ENCODE peak calls at places on chromosomes 3 and 15, in five cellular contexts. One of them, this sample, is unnamed.

GRCh38 chr3:122890077-122890484 is 95.2 kb downstream of the SLC49A4 start:
- DNase-seq in keratinocyte: peak; percentile 63
- DNase-seq in GM12864: no peak
- DNase-seq in adrenal gland: peak; percentile 53
- DNase-seq in tibial artery: peak; percentile 61
- DNase-seq in this sample: no peak

GRCh38 chr3:8441969-8442559 is 59.6 kb upstream of the LMCD1 start:
- DNase-seq in tibial artery: no peak
- DNase-seq in GM12864: no peak
- DNase-seq in keratinocyte: no peak
- DNase-seq in adrenal gland: no peak
- DNase-seq in this sample: no peak

GRCh38 chr3:107962946-107963345 is 127.9 kb downstream of the CD47 start:
- DNase-seq in adrenal gland: no peak
- DNase-seq in tibial artery: no peak
- DNase-seq in keratinocyte: no peak
- DNase-seq in GM12864: no peak
- DNase-seq in this sample: no peak

GRCh38 chr15:66650433-66650832 is 51.6 kb upstream of the SMAD6 start:
- DNase-seq in adrenal gland: peak; percentile 81
- DNase-seq in keratinocyte: no peak
- DNase-seq in tibial artery: peak; percentile 75
- DNase-seq in GM12864: no peak
- DNase-seq in this sample: no peak

GRCh38 chr15:33278816-33279612 is 31.8 kb upstream of the RYR3 start:
- DNase-seq in tibial artery: no peak
- DNase-seq in adrenal gland: peak; percentile 64
- DNase-seq in keratinocyte: peak; percentile 76
- DNase-seq in GM12864: no peak
- DNase-seq in this sample: no peak

GRCh38 chr15:68328485-68328884 is 50.9 kb downstream of the FEM1B start:
- DNase-seq in tibial artery: no peak
- DNase-seq in adrenal gland: no peak
- DNase-seq in keratinocyte: no peak
- DNase-seq in GM12864: no peak
- DNase-seq in this sample: no peak

GRCh38 chr3:86708908-86709307 is 282.0 kb downstream of the VGLL3 start:
- DNase-seq in tibial artery: no peak
- DNase-seq in keratinocyte: no peak
- DNase-seq in GM12864: no peak
- DNase-seq in adrenal gland: no peak
- DNase-seq in this sample: no peak

GRCh38 chr3:194086251-194087075 is 49.5 kb upstream of the HES1 start:
- DNase-seq in adrenal gland: no peak
- DNase-seq in GM12864: no peak
- DNase-seq in keratinocyte: no peak
- DNase-seq in tibial artery: no peak
- DNase-seq in this sample: no peak

GRCh38 chr3:127822836-127823589 is 698 bp upstream of the MGLL start:
- DNase-seq in keratinocyte: no peak
- DNase-seq in GM12864: no peak
- DNase-seq in adrenal gland: peak; percentile 52
- DNase-seq in tibial artery: peak; percentile 68
- DNase-seq in this sample: no peak

GRCh38 chr15:64501396-64501716 is 41.0 kb downstream of the ZNF609 start:
- DNase-seq in adrenal gland: no peak
- DNase-seq in tibial artery: no peak
- DNase-seq in keratinocyte: no peak
- DNase-seq in GM12864: no peak
- DNase-seq in this sample: no peak

GRCh38 chr3:99319450-99319849 is 318.9 kb upstream of the COL8A1 start:
- DNase-seq in adrenal gland: no peak
- DNase-seq in GM12864: no peak
- DNase-seq in keratinocyte: no peak
- DNase-seq in tibial artery: no peak
- DNase-seq in this sample: no peak

GRCh38 chr3:152902141-152902669 is 67.3 kb downstream of the P2RY1 start:
- DNase-seq in tibial artery: no peak
- DNase-seq in keratinocyte: no peak
- DNase-seq in GM12864: no peak
- DNase-seq in adrenal gland: no peak
- DNase-seq in this sample: no peak

GRCh38 chr15:56351362-56351761 is 13.9 kb upstream of the TEX9 start:
- DNase-seq in adrenal gland: no peak
- DNase-seq in keratinocyte: no peak
- DNase-seq in tibial artery: no peak
- DNase-seq in GM12864: no peak
- DNase-seq in this sample: no peak

GRCh38 chr15:57298843-57299550 is 77.3 kb upstream of the CGNL1 start:
- DNase-seq in adrenal gland: no peak
- DNase-seq in GM12864: no peak
- DNase-seq in keratinocyte: no peak
- DNase-seq in tibial artery: no peak
- DNase-seq in this sample: no peak

GRCh38 chr3:127066635-127067034 is 83.7 kb downstream of the PLXNA1 start:
- DNase-seq in tibial artery: no peak
- DNase-seq in adrenal gland: no peak
- DNase-seq in GM12864: no peak
- DNase-seq in keratinocyte: no peak
- DNase-seq in this sample: no peak

GRCh38 chr15:31433101-31433500 is 106.5 kb downstream of the KLF13 start:
- DNase-seq in keratinocyte: no peak
- DNase-seq in adrenal gland: no peak
- DNase-seq in tibial artery: no peak
- DNase-seq in GM12864: no peak
- DNase-seq in this sample: no peak

GRCh38 chr15:101045236-101045646 is 126.1 kb downstream of the LRRK1 start:
- DNase-seq in GM12864: no peak
- DNase-seq in tibial artery: peak; percentile 2
- DNase-seq in keratinocyte: no peak
- DNase-seq in adrenal gland: peak; percentile 19
- DNase-seq in this sample: no peak

GRCh38 chr3:161607056-161607455 is 110.4 kb downstream of the OTOL1 start:
- DNase-seq in tibial artery: no peak
- DNase-seq in keratinocyte: no peak
- DNase-seq in GM12864: no peak
- DNase-seq in adrenal gland: no peak
- DNase-seq in this sample: no peak

GRCh38 chr3:65793495-65794200 is 245.1 kb downstream of the MAGI1 start:
- DNase-seq in tibial artery: no peak
- DNase-seq in adrenal gland: no peak
- DNase-seq in GM12864: no peak
- DNase-seq in keratinocyte: peak; percentile 38
- DNase-seq in this sample: no peak

GRCh38 chr15:99565031-99565280 is 828 bp upstream of the MEF2A start:
- DNase-seq in GM12864: no peak
- DNase-seq in tibial artery: no peak
- DNase-seq in adrenal gland: no peak
- DNase-seq in keratinocyte: no peak
- DNase-seq in this sample: no peak

GRCh38 chr15:88637436-88637835 is 1.4 kb upstream of the ISG20 start:
- DNase-seq in tibial artery: peak; percentile 11
- DNase-seq in keratinocyte: no peak
- DNase-seq in GM12864: no peak
- DNase-seq in adrenal gland: no peak
- DNase-seq in this sample: no peak

GRCh38 chr15:25877681-25878080 is 14.6 kb upstream of the ATP10A start:
- DNase-seq in tibial artery: no peak
- DNase-seq in adrenal gland: no peak
- DNase-seq in keratinocyte: no peak
- DNase-seq in GM12864: no peak
- DNase-seq in this sample: no peak

GRCh38 chr15:25876231-25877140 is 13.4 kb upstream of the ATP10A start:
- DNase-seq in tibial artery: no peak
- DNase-seq in adrenal gland: no peak
- DNase-seq in keratinocyte: no peak
- DNase-seq in GM12864: no peak
- DNase-seq in this sample: no peak

GRCh38 chr15:25871403-25871802 is 8.3 kb upstream of the ATP10A start:
- DNase-seq in GM12864: no peak
- DNase-seq in adrenal gland: no peak
- DNase-seq in tibial artery: no peak
- DNase-seq in keratinocyte: no peak
- DNase-seq in this sample: no peak

GRCh38 chr15:25875551-25875950 is 12.4 kb upstream of the ATP10A start:
- DNase-seq in tibial artery: no peak
- DNase-seq in keratinocyte: no peak
- DNase-seq in adrenal gland: no peak
- DNase-seq in GM12864: no peak
- DNase-seq in this sample: no peak

DNA sequence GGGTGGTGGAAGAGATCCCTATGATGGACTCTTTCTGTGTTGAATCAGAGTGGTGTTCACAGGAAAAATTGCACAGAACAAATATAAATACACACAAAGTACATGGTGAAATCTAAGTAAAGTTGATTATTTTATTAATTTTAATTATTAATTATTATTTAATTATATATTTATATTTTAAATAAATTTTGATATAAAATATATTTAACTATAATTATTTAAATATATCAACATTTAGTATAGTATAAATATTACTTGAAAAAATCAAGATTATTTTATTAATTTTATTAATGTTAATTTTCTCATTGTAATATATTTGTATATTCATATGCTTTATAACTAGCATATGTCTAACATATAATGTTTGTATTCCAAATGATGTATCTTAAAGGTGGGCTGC is 11.3 kb upstream of the ATP10A start:
- DNase-seq in adrenal gland: no peak
- DNase-seq in tibial artery: no peak
- DNase-seq in keratinocyte: no peak
- DNase-seq in GM12864: no peak
- DNase-seq in this sample: no peak
- TF ChIP-seq CTCF in adrenal gland: no peak
- TF ChIP-seq CTCF in tibial artery: no peak
- TF ChIP-seq CTCF in keratinocyte: no peak
- TF ChIP-seq CTCF in GM12864: no peak
- TF ChIP-seq CTCF in this sample: no peak

DNA sequence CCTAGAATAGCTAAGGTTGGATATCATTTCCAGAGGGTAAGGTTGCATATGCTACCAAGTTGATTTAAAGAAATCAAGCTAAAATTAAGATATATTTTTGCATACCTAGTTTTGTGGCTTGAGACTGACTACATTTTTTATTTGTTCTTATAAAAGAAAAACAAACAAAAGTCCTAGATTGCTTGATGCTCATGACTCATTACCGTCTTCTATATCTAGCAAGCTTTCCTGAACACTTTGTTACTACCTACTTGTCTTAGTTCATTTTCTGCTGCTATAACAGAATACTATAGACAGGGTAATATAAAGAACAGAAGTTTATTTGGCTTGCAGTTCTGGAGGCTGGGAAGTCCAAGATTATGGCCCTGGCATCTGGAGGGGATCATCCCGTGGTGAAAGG is 152.1 kb upstream of the THRB start:
- DNase-seq in keratinocyte: no peak
- DNase-seq in adrenal gland: no peak
- DNase-seq in GM12864: no peak
- DNase-seq in tibial artery: no peak
- DNase-seq in this sample: no peak
- TF ChIP-seq CTCF in keratinocyte: no peak
- TF ChIP-seq CTCF in adrenal gland: no peak
- TF ChIP-seq CTCF in GM12864: no peak
- TF ChIP-seq CTCF in tibial artery: no peak
- TF ChIP-seq CTCF in this sample: no peak

GRCh38 chr15:77580991-77581682 is 51.6 kb downstream of the LINGO1 start:
- DNase-seq in tibial artery: peak; percentile 30
- DNase-seq in adrenal gland: no peak
- DNase-seq in keratinocyte: no peak
- DNase-seq in GM12864: no peak
- DNase-seq in this sample: no peak

GRCh38 chr15:77581896-77582569 is 50.7 kb downstream of the LINGO1 start:
- DNase-seq in GM12864: no peak
- DNase-seq in keratinocyte: no peak
- DNase-seq in tibial artery: no peak
- DNase-seq in adrenal gland: no peak
- DNase-seq in this sample: no peak

GRCh38 chr15:77584691-77585090 is 48.0 kb downstream of the LINGO1 start:
- DNase-seq in GM12864: no peak
- DNase-seq in tibial artery: no peak
- DNase-seq in adrenal gland: no peak
- DNase-seq in keratinocyte: no peak
- DNase-seq in this sample: no peak

GRCh38 chr15:77582763-77583162 is 49.9 kb downstream of the LINGO1 start:
- DNase-seq in tibial artery: no peak
- DNase-seq in keratinocyte: no peak
- DNase-seq in GM12864: no peak
- DNase-seq in adrenal gland: no peak
- DNase-seq in this sample: no peak

DNA sequence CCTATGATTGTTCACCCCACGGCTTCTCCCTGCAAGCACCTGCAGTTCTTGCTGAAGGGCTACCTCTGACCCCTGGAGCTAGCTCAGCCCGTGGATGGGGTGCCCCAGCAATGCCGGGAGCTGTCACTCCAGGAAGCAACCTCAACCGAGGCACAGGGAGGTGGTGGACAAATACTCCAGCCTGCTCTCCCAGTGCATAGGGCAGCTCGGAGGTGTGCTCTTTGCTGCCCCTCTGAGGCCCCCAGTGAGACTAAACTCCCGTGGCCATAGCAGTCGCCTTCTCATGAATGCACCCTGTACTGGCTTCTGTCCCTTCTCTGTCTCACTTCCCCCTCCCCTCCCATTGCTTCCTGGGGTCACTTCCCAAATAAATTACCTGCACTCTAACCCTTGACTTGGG is 48.5 kb downstream of the LINGO1 start:
- DNase-seq in keratinocyte: no peak
- DNase-seq in adrenal gland: no peak
- DNase-seq in GM12864: no peak
- DNase-seq in tibial artery: no peak
- DNase-seq in this sample: no peak
- TF ChIP-seq CTCF in keratinocyte: no peak
- TF ChIP-seq CTCF in adrenal gland: no peak
- TF ChIP-seq CTCF in GM12864: peak; percentile 35
- TF ChIP-seq CTCF in tibial artery: no peak
- TF ChIP-seq CTCF in this sample: no peak

DNA sequence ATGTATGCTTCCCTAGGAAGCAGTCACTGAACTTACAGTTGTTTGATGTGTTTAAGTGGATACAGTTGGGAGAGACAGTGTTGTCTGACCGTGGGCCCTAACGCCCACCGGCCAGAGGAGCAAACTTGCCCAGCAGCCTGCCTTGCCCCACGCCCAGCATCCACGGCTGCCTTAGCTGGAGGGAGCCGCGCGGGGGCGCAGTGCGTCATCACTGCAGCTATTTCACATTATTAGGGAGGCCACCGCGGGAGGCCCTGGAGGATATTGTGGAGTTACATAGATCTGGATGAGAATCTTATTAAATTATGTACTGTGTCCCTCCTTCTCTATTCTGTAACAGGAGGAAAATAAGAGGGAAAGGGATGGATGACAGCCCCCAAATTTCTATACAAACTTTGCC is 267.2 kb downstream of the GABRG3 start:
- DNase-seq in GM12864: no peak
- DNase-seq in keratinocyte: no peak
- DNase-seq in adrenal gland: no peak
- DNase-seq in tibial artery: no peak
- DNase-seq in this sample: no peak
- TF ChIP-seq CTCF in GM12864: no peak
- TF ChIP-seq CTCF in keratinocyte: no peak
- TF ChIP-seq CTCF in adrenal gland: no peak
- TF ChIP-seq CTCF in tibial artery: no peak
- TF ChIP-seq CTCF in this sample: no peak

GRCh38 chr3:50224639-50225038 is 11.4 kb upstream of the GNAI2 start:
- DNase-seq in adrenal gland: no peak
- DNase-seq in tibial artery: no peak
- DNase-seq in keratinocyte: no peak
- DNase-seq in GM12864: no peak
- DNase-seq in this sample: no peak
- TF ChIP-seq CTCF in adrenal gland: no peak
- TF ChIP-seq CTCF in tibial artery: no peak
- TF ChIP-seq CTCF in keratinocyte: no peak
- TF ChIP-seq CTCF in GM12864: no peak
- TF ChIP-seq CTCF in this sample: no peak

This sample was measured in natural killer cell.